ENCODE peak calls at places on chromosomes 5 and 9, in four cellular contexts. One of them, this sample, is unnamed.

GRCh38 chr9:101093620-101094019 is 65.1 kb downstream of the PLPPR1 start:
- DNase-seq in A549: no peak
- DNase-seq in OCI-LY7: no peak
- DNase-seq in IMR-90: no peak
- DNase-seq in this sample: no peak

GRCh38 chr5:69032009-69032408 is 61.8 kb upstream of the SLC30A5 start:
- DNase-seq in IMR-90: no peak
- DNase-seq in OCI-LY7: peak
- DNase-seq in A549: no peak
- DNase-seq in this sample: no peak

GRCh38 chr9:95032580-95033298 is 284.8 kb downstream of the FANCC start:
- DNase-seq in OCI-LY7: no peak
- DNase-seq in IMR-90: no peak
- DNase-seq in A549: no peak
- DNase-seq in this sample: no peak

GRCh38 chr5:172223901-172224873 is 30.2 kb downstream of the EFCAB9 start:
- DNase-seq in OCI-LY7: no peak
- DNase-seq in A549: no peak
- DNase-seq in IMR-90: no peak
- DNase-seq in this sample: no peak

GRCh38 chr9:121674952-121675351 is 23.5 kb downstream of the DAB2IP start:
- DNase-seq in OCI-LY7: no peak
- DNase-seq in IMR-90: peak
- DNase-seq in A549: no peak
- DNase-seq in this sample: no peak

GRCh38 chr9:34508463-34508862 is 14.3 kb downstream of the ENHO start:
- DNase-seq in OCI-LY7: no peak
- DNase-seq in IMR-90: no peak
- DNase-seq in A549: no peak
- DNase-seq in this sample: no peak

GRCh38 chr9:122190597-122191381 is 31.1 kb downstream of the MORN5 start:
- DNase-seq in IMR-90: peak
- DNase-seq in OCI-LY7: no peak
- DNase-seq in A549: no peak
- DNase-seq in this sample: no peak

GRCh38 chr5:683619-684481 is 9.3 kb downstream of the TPPP start:
- DNase-seq in IMR-90: no peak
- DNase-seq in OCI-LY7: no peak
- DNase-seq in A549: no peak
- DNase-seq in this sample: no peak

GRCh38 chr5:19928556-19929421 is 59.2 kb downstream of the CDH18 start:
- DNase-seq in OCI-LY7: no peak
- DNase-seq in IMR-90: peak
- DNase-seq in A549: peak
- DNase-seq in this sample: peak

GRCh38 chr5:113663879-113664278 is 150.4 kb downstream of the YTHDC2 start:
- DNase-seq in IMR-90: peak
- DNase-seq in A549: peak
- DNase-seq in OCI-LY7: peak
- DNase-seq in this sample: peak

GRCh38 chr9:124673063-124673462 is 98.0 kb downstream of the NR6A1 start:
- DNase-seq in OCI-LY7: no peak
- DNase-seq in IMR-90: no peak
- DNase-seq in A549: no peak
- DNase-seq in this sample: no peak

GRCh38 chr9:128082173-128082572 is 14.1 kb downstream of the SLC25A25 start:
- DNase-seq in A549: no peak
- DNase-seq in OCI-LY7: no peak
- DNase-seq in IMR-90: no peak
- DNase-seq in this sample: no peak

GRCh38 chr9:35733109-35733541 is 659 bp downstream of the CREB3 start:
- DNase-seq in A549: peak
- DNase-seq in OCI-LY7: peak
- DNase-seq in IMR-90: peak
- DNase-seq in this sample: no peak

GRCh38 chr9:7234144-7234543 is 476.4 kb downstream of the KDM4C start:
- DNase-seq in IMR-90: peak
- DNase-seq in OCI-LY7: peak
- DNase-seq in A549: peak
- DNase-seq in this sample: peak

GRCh38 chr5:108650997-108651396 is 96.7 kb upstream of the FER start:
- DNase-seq in IMR-90: peak
- DNase-seq in A549: no peak
- DNase-seq in OCI-LY7: no peak
- DNase-seq in this sample: no peak

GRCh38 chr5:170025853-170026252 is 45.6 kb upstream of the INSYN2B start:
- DNase-seq in A549: no peak
- DNase-seq in OCI-LY7: no peak
- DNase-seq in IMR-90: no peak
- DNase-seq in this sample: no peak

GRCh38 chr9:14652729-14653377 is 40.4 kb downstream of the ZDHHC21 start:
- DNase-seq in OCI-LY7: peak
- DNase-seq in IMR-90: peak
- DNase-seq in A549: no peak
- DNase-seq in this sample: no peak

GRCh38 chr9:93808115-93809029 is 146.8 kb downstream of the BARX1 start:
- DNase-seq in A549: no peak
- DNase-seq in IMR-90: no peak
- DNase-seq in OCI-LY7: no peak
- DNase-seq in this sample: no peak

GRCh38 chr5:112163435-112163834 is 255.6 kb downstream of the EPB41L4A start:
- DNase-seq in A549: no peak
- DNase-seq in IMR-90: no peak
- DNase-seq in OCI-LY7: no peak
- DNase-seq in this sample: no peak

GRCh38 chr9:86994231-86994630 is 46.9 kb upstream of the GAS1 start:
- DNase-seq in IMR-90: no peak
- DNase-seq in OCI-LY7: no peak
- DNase-seq in A549: no peak
- DNase-seq in this sample: no peak

GRCh38 chr5:178895615-178896571 is at the start of gene ZFP2:
- DNase-seq in A549: peak
- DNase-seq in IMR-90: peak
- DNase-seq in OCI-LY7: peak
- DNase-seq in this sample: peak

GRCh38 chr9:34716711-34717110 is 6.8 kb upstream of the CCL21 start:
- DNase-seq in OCI-LY7: no peak
- DNase-seq in A549: no peak
- DNase-seq in IMR-90: no peak
- DNase-seq in this sample: no peak

GRCh38 chr5:138655530-138656245 is 80.5 kb upstream of the HSPA9 start:
- DNase-seq in IMR-90: no peak
- DNase-seq in A549: no peak
- DNase-seq in OCI-LY7: no peak
- DNase-seq in this sample: no peak

GRCh38 chr9:10479172-10479571 is 133.6 kb downstream of the PTPRD start:
- DNase-seq in OCI-LY7: no peak
- DNase-seq in IMR-90: no peak
- DNase-seq in A549: no peak
- DNase-seq in this sample: no peak

GRCh38 chr5:43242196-43242595 is 50.2 kb downstream of the NIM1K start:
- DNase-seq in OCI-LY7: no peak
- DNase-seq in IMR-90: no peak
- DNase-seq in A549: no peak
- DNase-seq in this sample: no peak

GRCh38 chr9:124035001-124035650 is 23.6 kb downstream of the LHX2 start:
- DNase-seq in OCI-LY7: no peak
- DNase-seq in IMR-90: no peak
- DNase-seq in A549: no peak
- DNase-seq in this sample: no peak

GRCh38 chr9:86077286-86077685 is 22.1 kb downstream of the GOLM1 start:
- DNase-seq in OCI-LY7: no peak
- DNase-seq in A549: no peak
- DNase-seq in IMR-90: no peak
- DNase-seq in this sample: no peak

GRCh38 chr5:146461319-146461718 is 14.2 kb downstream of the TCERG1 start:
- DNase-seq in IMR-90: peak
- DNase-seq in A549: no peak
- DNase-seq in OCI-LY7: no peak
- DNase-seq in this sample: no peak

GRCh38 chr5:57422993-57423392 is 59.6 kb downstream of the ACTBL2 start:
- DNase-seq in OCI-LY7: no peak
- DNase-seq in A549: no peak
- DNase-seq in IMR-90: no peak
- DNase-seq in this sample: no peak

GRCh38 chr5:32654427-32654826 is 56.7 kb upstream of the NPR3 start:
- DNase-seq in A549: no peak
- DNase-seq in OCI-LY7: no peak
- DNase-seq in IMR-90: no peak
- DNase-seq in this sample: no peak

GRCh38 chr5:116271432-116271831 is 186.6 kb downstream of the COMMD10 start:
- DNase-seq in A549: no peak
- DNase-seq in IMR-90: peak
- DNase-seq in OCI-LY7: no peak
- DNase-seq in this sample: peak

GRCh38 chr5:127876384-127876783 is 173.2 kb downstream of the CCDC192 start:
- DNase-seq in IMR-90: no peak
- DNase-seq in OCI-LY7: no peak
- DNase-seq in A549: no peak
- DNase-seq in this sample: no peak

GRCh38 chr9:118761016-118761790 is 608.0 kb downstream of the BRINP1 start:
- DNase-seq in OCI-LY7: no peak
- DNase-seq in IMR-90: no peak
- DNase-seq in A549: no peak
- DNase-seq in this sample: no peak

GRCh38 chr9:32378496-32378895 is 5.9 kb upstream of the ACO1 start:
- DNase-seq in OCI-LY7: peak
- DNase-seq in A549: peak
- DNase-seq in IMR-90: peak
- DNase-seq in this sample: peak

GRCh38 chr5:89315194-89315593 is 432.2 kb upstream of the MEF2C start:
- DNase-seq in OCI-LY7: no peak
- DNase-seq in IMR-90: peak
- DNase-seq in A549: no peak
- DNase-seq in this sample: no peak

GRCh38 chr9:22446950-22447606 is 454 bp downstream of the DMRTA1 start:
- DNase-seq in A549: peak
- DNase-seq in OCI-LY7: no peak
- DNase-seq in IMR-90: peak
- DNase-seq in this sample: no peak

GRCh38 chr5:157116483-157116954 is 7.7 kb upstream of the HAVCR2 start:
- DNase-seq in OCI-LY7: no peak
- DNase-seq in IMR-90: no peak
- DNase-seq in A549: no peak
- DNase-seq in this sample: no peak

GRCh38 chr5:122704247-122705036 is 70.4 kb upstream of the SNX2 start:
- DNase-seq in A549: peak
- DNase-seq in IMR-90: peak
- DNase-seq in OCI-LY7: peak
- DNase-seq in this sample: no peak

GRCh38 chr9:38112010-38112409 is 43.0 kb upstream of the SHB start:
- DNase-seq in IMR-90: no peak
- DNase-seq in OCI-LY7: no peak
- DNase-seq in A549: no peak
- DNase-seq in this sample: no peak

GRCh38 chr9:104092192-104092591 is 1.9 kb upstream of the SMC2 start:
- DNase-seq in A549: no peak
- DNase-seq in IMR-90: no peak
- DNase-seq in OCI-LY7: no peak
- DNase-seq in this sample: no peak
- H3K4me3 ChIP-seq in A549: no peak
- H3K4me3 ChIP-seq in IMR-90: no peak
- H3K4me3 ChIP-seq in OCI-LY7: peak
- H3K4me3 ChIP-seq in this sample: no peak

GRCh38 chr5:124524552-124525232 is 221.7 kb downstream of the ZNF608 start:
- DNase-seq in A549: no peak
- DNase-seq in OCI-LY7: peak
- DNase-seq in IMR-90: no peak
- DNase-seq in this sample: no peak
- TF ChIP-seq CTCF in A549: no peak
- TF ChIP-seq CTCF in OCI-LY7: peak
- TF ChIP-seq CTCF in IMR-90: no peak
- TF ChIP-seq CTCF in this sample: no peak

DNA sequence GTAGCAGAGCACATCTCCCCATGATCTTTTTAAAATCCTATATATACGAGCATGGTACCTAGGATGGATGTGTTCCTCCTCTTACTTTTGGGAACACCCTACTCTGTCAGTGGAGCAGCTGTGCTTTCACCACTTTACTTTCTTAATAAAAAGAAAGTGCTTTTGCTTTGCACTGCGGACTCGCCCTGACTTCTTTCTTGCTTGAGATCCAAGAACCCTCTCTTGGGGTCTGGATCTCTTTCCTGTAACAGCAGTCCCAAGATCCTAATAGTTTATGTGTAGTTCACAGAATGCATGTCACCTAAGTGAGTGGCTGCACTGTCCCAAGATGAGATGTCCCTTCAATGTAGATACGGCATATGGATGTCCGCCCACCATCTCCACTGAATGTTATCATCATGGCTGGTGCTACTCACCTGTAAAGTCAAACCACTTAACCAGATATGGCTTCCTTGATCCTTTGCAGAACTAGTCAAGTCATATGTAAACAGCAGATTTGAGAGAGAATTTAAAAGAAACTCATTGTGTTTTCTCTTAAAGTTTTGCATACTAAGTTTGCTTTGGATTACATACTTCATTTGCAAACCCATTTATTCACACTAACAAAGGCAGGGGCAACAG is 1.9 kb downstream of the FGF1 start:
- DNase-seq in IMR-90: no peak
- DNase-seq in A549: no peak
- DNase-seq in OCI-LY7: no peak
- DNase-seq in this sample: no peak
- H3K4me3 ChIP-seq in IMR-90: no peak
- H3K4me3 ChIP-seq in A549: no peak
- H3K4me3 ChIP-seq in OCI-LY7: no peak
- H3K4me3 ChIP-seq in this sample: no peak

GRCh38 chr5:71663166-71663565 is 55.9 kb upstream of the CARTPT start:
- DNase-seq in OCI-LY7: no peak
- DNase-seq in IMR-90: no peak
- DNase-seq in A549: no peak
- DNase-seq in this sample: no peak

GRCh38 chr5:71663570-71663969 is 55.5 kb upstream of the CARTPT start:
- DNase-seq in IMR-90: no peak
- DNase-seq in A549: no peak
- DNase-seq in OCI-LY7: no peak
- DNase-seq in this sample: no peak

GRCh38 chr5:71653119-71653518 is 66.0 kb upstream of the CARTPT start:
- DNase-seq in A549: no peak
- DNase-seq in OCI-LY7: no peak
- DNase-seq in IMR-90: no peak
- DNase-seq in this sample: no peak

GRCh38 chr5:71662381-71662780 is 56.7 kb upstream of the CARTPT start:
- DNase-seq in OCI-LY7: no peak
- DNase-seq in IMR-90: no peak
- DNase-seq in A549: no peak
- DNase-seq in this sample: no peak

GRCh38 chr5:71658916-71659661 is 60.0 kb upstream of the CARTPT start:
- DNase-seq in IMR-90: no peak
- DNase-seq in A549: no peak
- DNase-seq in OCI-LY7: no peak
- DNase-seq in this sample: no peak
- TF ChIP-seq CTCF in IMR-90: no peak
- TF ChIP-seq CTCF in A549: peak
- TF ChIP-seq CTCF in OCI-LY7: peak
- TF ChIP-seq CTCF in this sample: no peak

This sample was measured in HFF-Myc.